ENCODE peak calls at places on chromosomes 2 and 18, in four cellular contexts. One of them, this sample, is unnamed.

GRCh38 chr2:185608799-185609198 is 129.8 kb upstream of the FSIP2 start:
- DNase-seq in neural crest cell: no peak
- DNase-seq in NCI-H2081: peak; percentile 2
- DNase-seq in LoVo: no peak
- DNase-seq in this sample: no peak

GRCh38 chr18:79523221-79523737 is 127.5 kb downstream of the NFATC1 start:
- DNase-seq in neural crest cell: no peak
- DNase-seq in NCI-H2081: no peak
- DNase-seq in LoVo: no peak
- DNase-seq in this sample: peak; percentile 61

GRCh38 chr2:98269830-98270229 is 76.4 kb upstream of the CNGA3 start:
- DNase-seq in neural crest cell: no peak
- DNase-seq in NCI-H2081: no peak
- DNase-seq in LoVo: no peak
- DNase-seq in this sample: no peak

GRCh38 chr2:54429811-54430600 is 26.1 kb upstream of the SPTBN1 start:
- DNase-seq in neural crest cell: no peak
- DNase-seq in NCI-H2081: no peak
- DNase-seq in LoVo: no peak
- DNase-seq in this sample: no peak

GRCh38 chr2:223860809-223861738 is 23.7 kb upstream of the AP1S3 start:
- DNase-seq in neural crest cell: no peak
- DNase-seq in NCI-H2081: no peak
- DNase-seq in LoVo: peak; percentile 91
- DNase-seq in this sample: no peak

GRCh38 chr2:101188683-101189405 is 37.7 kb upstream of the TBC1D8 start:
- DNase-seq in neural crest cell: peak; percentile 62
- DNase-seq in NCI-H2081: peak; percentile 37
- DNase-seq in LoVo: no peak
- DNase-seq in this sample: no peak

GRCh38 chr2:164624296-164624695 is 3.0 kb upstream of the GRB14 start:
- DNase-seq in neural crest cell: no peak
- DNase-seq in NCI-H2081: no peak
- DNase-seq in LoVo: no peak
- DNase-seq in this sample: no peak

GRCh38 chr18:62751341-62751821 is 36.0 kb downstream of the PHLPP1 start:
- DNase-seq in neural crest cell: peak; percentile 33
- DNase-seq in NCI-H2081: peak; percentile 42
- DNase-seq in LoVo: no peak
- DNase-seq in this sample: no peak

GRCh38 chr2:241007880-241008710 is 9.7 kb downstream of the SNED1 start:
- DNase-seq in neural crest cell: no peak
- DNase-seq in NCI-H2081: no peak
- DNase-seq in LoVo: no peak
- DNase-seq in this sample: no peak

GRCh38 chr2:135245055-135245454 is 193.0 kb downstream of the RAB3GAP1 start:
- DNase-seq in neural crest cell: no peak
- DNase-seq in NCI-H2081: peak; percentile 71
- DNase-seq in LoVo: no peak
- DNase-seq in this sample: no peak

GRCh38 chr18:12334280-12335262 is 26.5 kb downstream of the TUBB6 start:
- DNase-seq in neural crest cell: no peak
- DNase-seq in NCI-H2081: no peak
- DNase-seq in LoVo: no peak
- DNase-seq in this sample: no peak

GRCh38 chr18:54004828-54005227 is 219.6 kb downstream of the MBD2 start:
- DNase-seq in neural crest cell: no peak
- DNase-seq in NCI-H2081: no peak
- DNase-seq in LoVo: no peak
- DNase-seq in this sample: no peak

GRCh38 chr18:8609711-8610441 is 639 bp downstream of the RAB12 start:
- DNase-seq in neural crest cell: peak; percentile 10
- DNase-seq in NCI-H2081: peak; percentile 20
- DNase-seq in LoVo: peak; percentile 6
- DNase-seq in this sample: no peak

GRCh38 chr2:42835577-42836371 is 43.4 kb upstream of the HAAO start:
- DNase-seq in neural crest cell: no peak
- DNase-seq in NCI-H2081: no peak
- DNase-seq in LoVo: peak; percentile 78
- DNase-seq in this sample: no peak

GRCh38 chr18:28995319-28995718 is 818.4 kb upstream of the CDH2 start:
- DNase-seq in neural crest cell: no peak
- DNase-seq in NCI-H2081: no peak
- DNase-seq in LoVo: no peak
- DNase-seq in this sample: no peak

GRCh38 chr2:78118037-78118436 is 595.9 kb upstream of the LRRTM4 start:
- DNase-seq in neural crest cell: no peak
- DNase-seq in NCI-H2081: no peak
- DNase-seq in LoVo: no peak
- DNase-seq in this sample: no peak

GRCh38 chr2:235752875-235753274 is 259.0 kb downstream of the AGAP1 start:
- DNase-seq in neural crest cell: no peak
- DNase-seq in NCI-H2081: no peak
- DNase-seq in LoVo: no peak
- DNase-seq in this sample: no peak

GRCh38 chr2:105746177-105747080 is 1.7 kb downstream of the NCK2 start:
- DNase-seq in neural crest cell: no peak
- DNase-seq in NCI-H2081: no peak
- DNase-seq in LoVo: peak; percentile 44
- DNase-seq in this sample: peak; percentile 84

GRCh38 chr2:120973196-120973595 is 237.5 kb downstream of the GLI2 start:
- DNase-seq in neural crest cell: no peak
- DNase-seq in NCI-H2081: no peak
- DNase-seq in LoVo: no peak
- DNase-seq in this sample: no peak

GRCh38 chr2:126664234-126664633 is 8.3 kb downstream of the GYPC start:
- DNase-seq in neural crest cell: no peak
- DNase-seq in NCI-H2081: no peak
- DNase-seq in LoVo: no peak
- DNase-seq in this sample: peak; percentile 15